ENCODE peak calls at places on chromosomes 1 and 21, in four cellular contexts. One of them, this sample, is unnamed.

GRCh38 chr1:158093376-158093775 is 87.3 kb upstream of the CD1D start:
- DNase-seq in K562: no peak
- DNase-seq in HepG2: no peak
- DNase-seq in GM12878: no peak
- DNase-seq in this sample: no peak

GRCh38 chr1:29868944-29869343 is 632.6 kb downstream of the PTPRU start:
- DNase-seq in K562: no peak
- DNase-seq in HepG2: no peak
- DNase-seq in GM12878: no peak
- DNase-seq in this sample: no peak

GRCh38 chr1:54772951-54773350 is 8.6 kb upstream of the PARS2 start:
- DNase-seq in K562: no peak
- DNase-seq in HepG2: no peak
- DNase-seq in GM12878: no peak
- DNase-seq in this sample: no peak

GRCh38 chr1:234765672-234766071 is 155.7 kb upstream of the IRF2BP2 start:
- DNase-seq in K562: no peak
- DNase-seq in HepG2: no peak
- DNase-seq in GM12878: no peak
- DNase-seq in this sample: no peak

GRCh38 chr1:22572778-22573177 is 9.5 kb downstream of the EPHA8 start:
- DNase-seq in K562: no peak
- DNase-seq in HepG2: no peak
- DNase-seq in GM12878: no peak
- DNase-seq in this sample: no peak

GRCh38 chr1:152001631-152002584 is 8.2 kb upstream of the S100A10 start:
- DNase-seq in K562: peak
- DNase-seq in HepG2: peak
- DNase-seq in GM12878: no peak
- DNase-seq in this sample: peak

GRCh38 chr1:178746345-178746744 is 21.3 kb downstream of the RALGPS2 start:
- DNase-seq in K562: no peak
- DNase-seq in HepG2: no peak
- DNase-seq in GM12878: no peak
- DNase-seq in this sample: no peak

GRCh38 chr1:82700476-82700875 is 899.7 kb downstream of the ADGRL2 start:
- DNase-seq in K562: no peak
- DNase-seq in HepG2: no peak
- DNase-seq in GM12878: no peak
- DNase-seq in this sample: no peak

GRCh38 chr21:25916226-25916625 is 181.5 kb downstream of the GABPA start:
- DNase-seq in K562: no peak
- DNase-seq in HepG2: no peak
- DNase-seq in GM12878: no peak
- DNase-seq in this sample: no peak

GRCh38 chr1:58575831-58576726 is 973 bp downstream of the TACSTD2 start:
- DNase-seq in K562: no peak
- DNase-seq in HepG2: no peak
- DNase-seq in GM12878: no peak
- DNase-seq in this sample: no peak

GRCh38 chr21:15850645-15851044 is 120.9 kb downstream of the USP25 start:
- DNase-seq in K562: no peak
- DNase-seq in HepG2: peak
- DNase-seq in GM12878: no peak
- DNase-seq in this sample: peak

GRCh38 chr1:241610056-241610815 is 29.9 kb downstream of the CHML start:
- DNase-seq in K562: peak
- DNase-seq in HepG2: peak
- DNase-seq in GM12878: no peak
- DNase-seq in this sample: peak

GRCh38 chr1:55848906-55849305 is 633.7 kb upstream of the USP24 start:
- DNase-seq in K562: no peak
- DNase-seq in HepG2: no peak
- DNase-seq in GM12878: no peak
- DNase-seq in this sample: peak

GRCh38 chr1:192826791-192827477 is 18.1 kb downstream of the RGS2 start:
- DNase-seq in K562: no peak
- DNase-seq in HepG2: no peak
- DNase-seq in GM12878: no peak
- DNase-seq in this sample: peak

GRCh38 chr1:1371354-1371740 is 3.7 kb downstream of the AURKAIP1 start:
- DNase-seq in K562: no peak
- DNase-seq in HepG2: no peak
- DNase-seq in GM12878: no peak
- DNase-seq in this sample: no peak

GRCh38 chr1:21902378-21903012 is 34.6 kb downstream of the HSPG2 start:
- DNase-seq in K562: no peak
- DNase-seq in HepG2: no peak
- DNase-seq in GM12878: no peak
- DNase-seq in this sample: no peak

GRCh38 chr1:119471566-119471965 is 35.4 kb upstream of the HSD3B1 start:
- DNase-seq in K562: no peak
- DNase-seq in HepG2: no peak
- DNase-seq in GM12878: no peak
- DNase-seq in this sample: no peak

GRCh38 chr1:117657031-117657430 is 51.2 kb downstream of the TENT5C start:
- DNase-seq in K562: no peak
- DNase-seq in HepG2: peak
- DNase-seq in GM12878: no peak
- DNase-seq in this sample: peak

GRCh38 chr1:111909010-111909409 is 80.5 kb downstream of the KCND3 start:
- DNase-seq in K562: no peak
- DNase-seq in HepG2: no peak
- DNase-seq in GM12878: no peak
- DNase-seq in this sample: no peak

GRCh38 chr1:19949016-19949415 is 25.6 kb upstream of the PLA2G2E start:
- DNase-seq in K562: no peak
- DNase-seq in HepG2: peak
- DNase-seq in GM12878: no peak
- DNase-seq in this sample: peak

GRCh38 chr1:54973205-54973921 is 7.1 kb upstream of the TMEM61 start:
- DNase-seq in K562: no peak
- DNase-seq in HepG2: peak
- DNase-seq in GM12878: no peak
- DNase-seq in this sample: peak

GRCh38 chr1:2948751-2949680 is 72.3 kb upstream of the ACTRT2 start:
- DNase-seq in K562: no peak
- DNase-seq in HepG2: no peak
- DNase-seq in GM12878: no peak
- DNase-seq in this sample: no peak

GRCh38 chr1:210360852-210361477 is 32.3 kb downstream of the HHAT start:
- DNase-seq in K562: no peak
- DNase-seq in HepG2: peak
- DNase-seq in GM12878: no peak
- DNase-seq in this sample: peak

GRCh38 chr21:36647279-36648093 is 51.4 kb upstream of the SIM2 start:
- DNase-seq in K562: no peak
- DNase-seq in HepG2: peak
- DNase-seq in GM12878: no peak
- DNase-seq in this sample: peak

GRCh38 chr1:100461222-100461621 is 76.7 kb upstream of the GPR88 start:
- DNase-seq in K562: no peak
- DNase-seq in HepG2: no peak
- DNase-seq in GM12878: no peak
- DNase-seq in this sample: no peak

GRCh38 chr1:3192359-3192758 is 123.4 kb downstream of the PRDM16 start:
- DNase-seq in K562: no peak
- DNase-seq in HepG2: peak
- DNase-seq in GM12878: no peak
- DNase-seq in this sample: no peak

GRCh38 chr21:44880762-44881585 is 7.5 kb upstream of the PTTG1IP start:
- DNase-seq in K562: no peak
- DNase-seq in HepG2: peak
- DNase-seq in GM12878: no peak
- DNase-seq in this sample: no peak

GRCh38 chr21:44875341-44875740 is 1.9 kb upstream of the PTTG1IP start:
- DNase-seq in K562: no peak
- DNase-seq in HepG2: no peak
- DNase-seq in GM12878: no peak
- DNase-seq in this sample: no peak

GRCh38 chr21:44881586-44881939 is 8.1 kb upstream of the PTTG1IP start:
- DNase-seq in K562: no peak
- DNase-seq in HepG2: no peak
- DNase-seq in GM12878: no peak
- DNase-seq in this sample: no peak

GRCh38 chr21:44876849-44877575 is 3.5 kb upstream of the PTTG1IP start:
- DNase-seq in K562: no peak
- DNase-seq in HepG2: no peak
- DNase-seq in GM12878: no peak
- DNase-seq in this sample: no peak

DNA sequence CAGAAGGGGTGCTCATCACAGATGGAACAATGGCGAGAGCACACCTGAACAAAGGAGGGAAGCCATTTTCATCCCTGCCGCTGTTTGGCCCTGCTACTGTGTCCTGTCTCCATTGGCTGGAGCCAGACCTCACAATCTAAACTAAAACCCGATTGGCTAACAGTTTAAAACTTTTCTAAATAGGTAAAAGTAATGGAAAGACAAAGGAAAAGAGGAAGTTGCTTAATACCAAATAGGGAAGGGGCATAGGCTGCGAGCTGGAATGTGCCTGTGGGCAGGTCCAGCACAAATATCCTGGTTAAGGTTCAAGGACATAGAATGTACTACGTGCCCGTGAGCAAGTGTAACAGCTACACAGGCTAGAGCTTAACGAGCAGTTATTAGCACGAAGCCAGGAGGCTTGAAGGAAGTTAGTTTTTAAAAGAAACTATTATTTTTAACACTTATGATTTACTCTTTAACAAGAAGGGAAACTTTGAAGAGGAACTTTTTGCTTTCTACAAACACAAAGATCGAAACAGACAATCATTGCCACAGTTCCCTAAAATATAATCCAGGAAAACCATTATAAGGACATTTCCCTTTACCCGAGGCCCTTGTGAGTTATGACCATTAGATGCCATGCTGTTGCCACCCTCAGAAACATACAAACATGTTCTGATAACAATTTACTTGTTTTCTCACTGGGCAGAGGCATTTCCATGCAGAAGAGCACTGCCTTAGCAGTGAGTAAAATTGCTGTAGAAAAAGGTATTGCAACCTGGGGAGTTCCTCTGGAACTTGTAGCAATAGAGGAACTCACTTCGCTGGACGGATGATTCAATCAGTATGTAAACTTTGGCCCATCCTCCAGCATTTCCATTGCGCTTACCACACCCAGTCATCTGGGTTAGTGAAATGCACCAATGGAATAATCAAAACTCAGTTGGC is 4.8 kb upstream of the PTTG1IP start:
- DNase-seq in K562: no peak
- DNase-seq in HepG2: peak
- DNase-seq in GM12878: no peak
- DNase-seq in this sample: peak
- TF ChIP-seq JUNB in K562: no peak
- TF ChIP-seq JUNB in HepG2: no peak
- TF ChIP-seq JUNB in GM12878: no peak
- TF ChIP-seq JUNB in this sample: no peak

DNA sequence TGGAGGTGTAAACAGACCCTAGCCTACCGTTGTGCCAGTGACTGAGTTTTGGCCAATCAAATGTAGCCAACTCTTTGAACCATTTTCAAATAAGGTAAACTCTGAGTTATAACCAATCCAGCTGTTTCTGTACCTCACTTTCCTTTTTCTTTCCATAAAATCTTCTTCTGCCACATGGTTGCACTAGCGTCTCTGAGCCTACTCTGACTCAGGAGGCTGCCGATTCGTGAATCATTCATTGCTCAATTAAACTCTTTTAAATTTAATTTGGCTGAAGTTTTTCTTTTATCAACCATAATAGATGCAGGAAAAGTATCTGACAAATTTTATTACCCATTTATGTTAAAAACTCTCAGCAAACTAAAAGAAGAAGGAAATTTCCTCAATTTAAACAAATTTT is 111.5 kb upstream of the LYPLAL1 start:
- DNase-seq in K562: no peak
- DNase-seq in HepG2: no peak
- DNase-seq in GM12878: no peak
- DNase-seq in this sample: no peak
- TF ChIP-seq RFX5 in K562: no peak
- TF ChIP-seq RFX5 in HepG2: no peak
- TF ChIP-seq RFX5 in GM12878: no peak
- TF ChIP-seq RFX5 in this sample: no peak

GRCh38 chr1:7808253-7808844 is 24.3 kb downstream of the PER3 start:
- DNase-seq in K562: no peak
- DNase-seq in HepG2: peak
- DNase-seq in GM12878: no peak
- DNase-seq in this sample: peak
- TF ChIP-seq JUNB in K562: no peak
- TF ChIP-seq JUNB in HepG2: no peak
- TF ChIP-seq JUNB in GM12878: no peak
- TF ChIP-seq JUNB in this sample: no peak

GRCh38 chr21:38646213-38646837 is 148.0 kb upstream of the ERG start:
- DNase-seq in K562: no peak
- DNase-seq in HepG2: no peak
- DNase-seq in GM12878: no peak
- DNase-seq in this sample: no peak
- TF ChIP-seq RFX5 in K562: no peak
- TF ChIP-seq RFX5 in HepG2: no peak
- TF ChIP-seq RFX5 in GM12878: no peak
- TF ChIP-seq RFX5 in this sample: no peak